ENCODE peak calls at places on chromosomes 11 and 22, in seven cellular contexts. P is activated T-helper 1 cell treated with Interleukin-2 at 50 U/mL for 16 hours, N is anterior cingulate cortex, K is activated T-cell treated with anti-CD3 and anti-CD28 coated beads for 24 hours, O is fibroblast of the conjunctiva, Z is fibroblast of lung, D is posterior vena cava. G is an unnamed sample.

GRCh38 chr11:33540946-33541915 is 159.4 kb downstream of the C11orf91 start:
- DNase-seq in K (no peak), D (no peak), O (no peak), P (no peak), N (no peak), Z (no peak), G (no peak)

GRCh38 chr11:70788247-70789022 is 390.1 kb downstream of the CTTN start:
- DNase-seq in P (no peak), K (no peak), O (peak), Z (peak), N (no peak), D (no peak), G (peak)

GRCh38 chr11:14342906-14343305 is 16.1 kb downstream of the RRAS2 start:
- DNase-seq in Z (peak), D (no peak), O (peak), N (no peak), K (no peak), P (no peak), G (no peak)

GRCh38 chr11:43010042-43010441 is 301.8 kb upstream of the API5 start:
- DNase-seq in Z (no peak), D (no peak), O (no peak), P (no peak), K (no peak), N (no peak), G (no peak)

GRCh38 chr11:120350637-120351036 is 14.4 kb downstream of the ARHGEF12 start:
- DNase-seq in K (no peak), D (no peak), Z (no peak), O (no peak), P (no peak), N (no peak), G (no peak)

GRCh38 chr11:9639099-9639498 is 24.8 kb upstream of the SWAP70 start:
- DNase-seq in D (peak), O (no peak), Z (no peak), K (no peak), P (no peak), N (no peak), G (no peak)

GRCh38 chr11:30936476-30936875 is 350.3 kb upstream of the MPPED2 start:
- DNase-seq in K (no peak), Z (peak), O (no peak), D (no peak), N (no peak), P (no peak), G (no peak)

GRCh38 chr11:128365044-128365443 is 222.3 kb downstream of the ETS1 start:
- DNase-seq in D (no peak), O (peak), K (no peak), P (no peak), N (no peak), Z (peak), G (peak)

GRCh38 chr11:104487035-104487775 is 323.3 kb upstream of the PDGFD start:
- DNase-seq in K (no peak), N (no peak), O (no peak), P (no peak), Z (peak), D (no peak), G (no peak)

GRCh38 chr11:26575946-26576345 is 3.9 kb upstream of the MUC15 start:
- DNase-seq in O (no peak), K (no peak), Z (peak), P (no peak), N (no peak), D (no peak), G (peak)

GRCh38 chr11:86802146-86802545 is 1.8 kb downstream of the PRSS23 start:
- DNase-seq in Z (no peak), D (no peak), K (no peak), O (no peak), P (no peak), N (no peak), G (peak)

GRCh38 chr11:115548878-115549528 is 44.8 kb upstream of the CADM1 start:
- DNase-seq in O (no peak), D (no peak), Z (no peak), K (no peak), N (no peak), P (no peak), G (no peak)

GRCh38 chr11:17985517-17985916 is 27.3 kb downstream of the SERGEF start:
- DNase-seq in N (no peak), K (no peak), P (no peak), D (no peak), O (peak), Z (no peak), G (peak)

GRCh38 chr22:26286091-26286780 is 117.0 kb downstream of the SEZ6L start:
- DNase-seq in K (no peak), Z (no peak), P (no peak), O (no peak), D (no peak), N (no peak), G (no peak)

GRCh38 chr22:24841261-24841660 is 35.2 kb downstream of the SGSM1 start:
- DNase-seq in P (no peak), D (no peak), N (no peak), K (no peak), O (no peak), Z (no peak), G (peak)

GRCh38 chr22:28231423-28231822 is 312.4 kb upstream of the PITPNB start:
- DNase-seq in N (no peak), O (no peak), P (no peak), D (no peak), Z (peak), K (no peak), G (no peak)

GRCh38 chr11:130076774-130077481 is 7.2 kb downstream of the APLP2 start:
- DNase-seq in P (no peak), N (no peak), O (no peak), K (no peak), Z (no peak), D (no peak), G (no peak)

GRCh38 chr11:15989685-15990084 is 366.7 kb downstream of the SOX6 start:
- DNase-seq in O (no peak), Z (no peak), N (no peak), P (no peak), K (no peak), D (no peak), G (no peak)

GRCh38 chr11:130677486-130678153 is 229.2 kb downstream of the ADAMTS15 start:
- DNase-seq in K (no peak), Z (peak), N (no peak), D (no peak), P (no peak), O (peak), G (peak)